ENCODE peak calls at places on chromosomes 7 and 10, in seven cellular contexts. One of them, this sample, is unnamed.

GRCh38 chr10:113958631-113959382 is 84.9 kb upstream of the ADRB1 start:
- DNase-seq in ovary: no peak
- DNase-seq in dorsolateral prefrontal cortex: peak; percentile 39
- DNase-seq in GM13976: peak; percentile 43
- DNase-seq in choroid plexus epithelial cell: peak; percentile 95
- DNase-seq in progenitor cell of endocrine pancreas: no peak
- DNase-seq in activated CD8-positive, alpha-beta T cell treated with anti-CD3 and anti-CD28 coated beads for 36 hours: peak; percentile 53
- DNase-seq in this sample: no peak

GRCh38 chr7:17661982-17662585 is 278.2 kb downstream of the SNX13 start:
- DNase-seq in ovary: no peak
- DNase-seq in activated CD8-positive, alpha-beta T cell treated with anti-CD3 and anti-CD28 coated beads for 36 hours: no peak
- DNase-seq in choroid plexus epithelial cell: peak; percentile 35
- DNase-seq in dorsolateral prefrontal cortex: no peak
- DNase-seq in progenitor cell of endocrine pancreas: no peak
- DNase-seq in GM13976: no peak
- DNase-seq in this sample: no peak

GRCh38 chr10:54797636-54798395 is 3.2 kb downstream of the PCDH15 start:
- DNase-seq in ovary: no peak
- DNase-seq in activated CD8-positive, alpha-beta T cell treated with anti-CD3 and anti-CD28 coated beads for 36 hours: no peak
- DNase-seq in GM13976: no peak
- DNase-seq in choroid plexus epithelial cell: peak; percentile 16
- DNase-seq in dorsolateral prefrontal cortex: no peak
- DNase-seq in progenitor cell of endocrine pancreas: no peak
- DNase-seq in this sample: no peak

GRCh38 chr7:51276967-51277366 is 39.6 kb downstream of the COBL start:
- DNase-seq in activated CD8-positive, alpha-beta T cell treated with anti-CD3 and anti-CD28 coated beads for 36 hours: no peak
- DNase-seq in choroid plexus epithelial cell: no peak
- DNase-seq in dorsolateral prefrontal cortex: no peak
- DNase-seq in progenitor cell of endocrine pancreas: no peak
- DNase-seq in GM13976: no peak
- DNase-seq in ovary: no peak
- DNase-seq in this sample: no peak

GRCh38 chr10:61765176-61766087 is 102.7 kb downstream of the CABCOCO1 start:
- DNase-seq in choroid plexus epithelial cell: no peak
- DNase-seq in activated CD8-positive, alpha-beta T cell treated with anti-CD3 and anti-CD28 coated beads for 36 hours: no peak
- DNase-seq in GM13976: no peak
- DNase-seq in progenitor cell of endocrine pancreas: no peak
- DNase-seq in ovary: no peak
- DNase-seq in dorsolateral prefrontal cortex: no peak
- DNase-seq in this sample: no peak

GRCh38 chr7:132249591-132249971 is 326.7 kb downstream of the PLXNA4 start:
- DNase-seq in ovary: no peak
- DNase-seq in activated CD8-positive, alpha-beta T cell treated with anti-CD3 and anti-CD28 coated beads for 36 hours: peak; percentile 2
- DNase-seq in dorsolateral prefrontal cortex: no peak
- DNase-seq in GM13976: no peak
- DNase-seq in choroid plexus epithelial cell: peak; percentile 18
- DNase-seq in progenitor cell of endocrine pancreas: no peak
- DNase-seq in this sample: no peak

GRCh38 chr7:47738563-47739166 is 156.8 kb upstream of the TNS3 start:
- DNase-seq in ovary: no peak
- DNase-seq in GM13976: peak; percentile 50
- DNase-seq in progenitor cell of endocrine pancreas: no peak
- DNase-seq in choroid plexus epithelial cell: no peak
- DNase-seq in dorsolateral prefrontal cortex: no peak
- DNase-seq in activated CD8-positive, alpha-beta T cell treated with anti-CD3 and anti-CD28 coated beads for 36 hours: no peak
- DNase-seq in this sample: no peak

GRCh38 chr7:91383186-91383585 is 119.0 kb downstream of the FZD1 start:
- DNase-seq in progenitor cell of endocrine pancreas: no peak
- DNase-seq in choroid plexus epithelial cell: peak; percentile 78
- DNase-seq in activated CD8-positive, alpha-beta T cell treated with anti-CD3 and anti-CD28 coated beads for 36 hours: no peak
- DNase-seq in GM13976: no peak
- DNase-seq in ovary: no peak
- DNase-seq in dorsolateral prefrontal cortex: no peak
- DNase-seq in this sample: no peak

GRCh38 chr10:10798543-10799192 is 219.0 kb upstream of the CELF2 start:
- DNase-seq in GM13976: no peak
- DNase-seq in choroid plexus epithelial cell: no peak
- DNase-seq in activated CD8-positive, alpha-beta T cell treated with anti-CD3 and anti-CD28 coated beads for 36 hours: no peak
- DNase-seq in progenitor cell of endocrine pancreas: no peak
- DNase-seq in dorsolateral prefrontal cortex: peak; percentile 20
- DNase-seq in ovary: peak; percentile 62
- DNase-seq in this sample: no peak

GRCh38 chr7:135672560-135673359 is 10.4 kb downstream of the STMP1 start:
- DNase-seq in dorsolateral prefrontal cortex: no peak
- DNase-seq in activated CD8-positive, alpha-beta T cell treated with anti-CD3 and anti-CD28 coated beads for 36 hours: peak; percentile 21
- DNase-seq in progenitor cell of endocrine pancreas: no peak
- DNase-seq in choroid plexus epithelial cell: peak; percentile 92
- DNase-seq in GM13976: peak; percentile 54
- DNase-seq in ovary: no peak
- DNase-seq in this sample: no peak

GRCh38 chr7:36794689-36795088 is 70.4 kb upstream of the AOAH start:
- DNase-seq in GM13976: no peak
- DNase-seq in activated CD8-positive, alpha-beta T cell treated with anti-CD3 and anti-CD28 coated beads for 36 hours: no peak
- DNase-seq in ovary: no peak
- DNase-seq in progenitor cell of endocrine pancreas: no peak
- DNase-seq in dorsolateral prefrontal cortex: no peak
- DNase-seq in choroid plexus epithelial cell: no peak
- DNase-seq in this sample: peak; percentile 33

GRCh38 chr10:70462349-70462984 is 16.1 kb upstream of the PALD1 start:
- DNase-seq in dorsolateral prefrontal cortex: peak; percentile 73
- DNase-seq in GM13976: no peak
- DNase-seq in choroid plexus epithelial cell: no peak
- DNase-seq in ovary: peak; percentile 67
- DNase-seq in activated CD8-positive, alpha-beta T cell treated with anti-CD3 and anti-CD28 coated beads for 36 hours: no peak
- DNase-seq in progenitor cell of endocrine pancreas: no peak
- DNase-seq in this sample: no peak

GRCh38 chr10:120969219-120969645 is 118.1 kb downstream of the WDR11 start:
- DNase-seq in progenitor cell of endocrine pancreas: no peak
- DNase-seq in dorsolateral prefrontal cortex: no peak
- DNase-seq in ovary: no peak
- DNase-seq in choroid plexus epithelial cell: peak; percentile 10
- DNase-seq in activated CD8-positive, alpha-beta T cell treated with anti-CD3 and anti-CD28 coated beads for 36 hours: no peak
- DNase-seq in GM13976: no peak
- DNase-seq in this sample: no peak

GRCh38 chr10:129971381-129972144 is 7.5 kb upstream of the EBF3 start:
- DNase-seq in progenitor cell of endocrine pancreas: peak; percentile 53
- DNase-seq in activated CD8-positive, alpha-beta T cell treated with anti-CD3 and anti-CD28 coated beads for 36 hours: peak; percentile 64
- DNase-seq in dorsolateral prefrontal cortex: no peak
- DNase-seq in GM13976: peak; percentile 87
- DNase-seq in ovary: no peak
- DNase-seq in choroid plexus epithelial cell: peak; percentile 56
- DNase-seq in this sample: peak; percentile 86

GRCh38 chr7:98703916-98704315 is 86.8 kb downstream of the NPTX2 start:
- DNase-seq in activated CD8-positive, alpha-beta T cell treated with anti-CD3 and anti-CD28 coated beads for 36 hours: no peak
- DNase-seq in choroid plexus epithelial cell: no peak
- DNase-seq in ovary: no peak
- DNase-seq in dorsolateral prefrontal cortex: no peak
- DNase-seq in GM13976: no peak
- DNase-seq in progenitor cell of endocrine pancreas: no peak
- DNase-seq in this sample: no peak

GRCh38 chr10:87842776-87843497 is 20.4 kb downstream of the KLLN start:
- DNase-seq in ovary: no peak
- DNase-seq in GM13976: no peak
- DNase-seq in dorsolateral prefrontal cortex: no peak
- DNase-seq in progenitor cell of endocrine pancreas: no peak
- DNase-seq in choroid plexus epithelial cell: peak; percentile 91
- DNase-seq in activated CD8-positive, alpha-beta T cell treated with anti-CD3 and anti-CD28 coated beads for 36 hours: no peak
- DNase-seq in this sample: no peak

GRCh38 chr7:130908345-130909160 is 174.5 kb upstream of the KLF14 start:
- DNase-seq in GM13976: no peak
- DNase-seq in choroid plexus epithelial cell: no peak
- DNase-seq in ovary: no peak
- DNase-seq in dorsolateral prefrontal cortex: no peak
- DNase-seq in activated CD8-positive, alpha-beta T cell treated with anti-CD3 and anti-CD28 coated beads for 36 hours: no peak
- DNase-seq in progenitor cell of endocrine pancreas: no peak
- DNase-seq in this sample: no peak

GRCh38 chr7:7521259-7521658 is 14.4 kb downstream of the COL28A1 start:
- DNase-seq in choroid plexus epithelial cell: no peak
- DNase-seq in dorsolateral prefrontal cortex: no peak
- DNase-seq in activated CD8-positive, alpha-beta T cell treated with anti-CD3 and anti-CD28 coated beads for 36 hours: peak; percentile 15
- DNase-seq in progenitor cell of endocrine pancreas: no peak
- DNase-seq in GM13976: no peak
- DNase-seq in ovary: no peak
- DNase-seq in this sample: no peak

GRCh38 chr10:30587522-30588031 is 42.0 kb downstream of the LYZL2 start:
- DNase-seq in ovary: no peak
- DNase-seq in GM13976: peak; percentile 69
- DNase-seq in progenitor cell of endocrine pancreas: no peak
- DNase-seq in activated CD8-positive, alpha-beta T cell treated with anti-CD3 and anti-CD28 coated beads for 36 hours: no peak
- DNase-seq in dorsolateral prefrontal cortex: no peak
- DNase-seq in choroid plexus epithelial cell: no peak
- DNase-seq in this sample: no peak

GRCh38 chr7:130384371-130384801 is 4.1 kb downstream of the CPA1 start:
- DNase-seq in dorsolateral prefrontal cortex: no peak
- DNase-seq in activated CD8-positive, alpha-beta T cell treated with anti-CD3 and anti-CD28 coated beads for 36 hours: no peak
- DNase-seq in progenitor cell of endocrine pancreas: no peak
- DNase-seq in GM13976: no peak
- DNase-seq in choroid plexus epithelial cell: no peak
- DNase-seq in ovary: no peak
- DNase-seq in this sample: no peak

GRCh38 chr10:129962092-129962494 is 2.0 kb downstream of the EBF3 start:
- DNase-seq in choroid plexus epithelial cell: peak; percentile 35
- DNase-seq in ovary: no peak
- DNase-seq in progenitor cell of endocrine pancreas: no peak
- DNase-seq in GM13976: no peak
- DNase-seq in dorsolateral prefrontal cortex: no peak
- DNase-seq in activated CD8-positive, alpha-beta T cell treated with anti-CD3 and anti-CD28 coated beads for 36 hours: no peak
- DNase-seq in this sample: no peak

GRCh38 chr10:77185696-77186095 is 451.9 kb downstream of the KCNMA1 start:
- DNase-seq in ovary: no peak
- DNase-seq in dorsolateral prefrontal cortex: no peak
- DNase-seq in progenitor cell of endocrine pancreas: no peak
- DNase-seq in GM13976: no peak
- DNase-seq in activated CD8-positive, alpha-beta T cell treated with anti-CD3 and anti-CD28 coated beads for 36 hours: no peak
- DNase-seq in choroid plexus epithelial cell: no peak
- DNase-seq in this sample: no peak
- TF ChIP-seq CTCF in ovary: no peak
- TF ChIP-seq CTCF in dorsolateral prefrontal cortex: no peak
- TF ChIP-seq CTCF in progenitor cell of endocrine pancreas: no peak
- TF ChIP-seq CTCF in GM13976: no peak
- TF ChIP-seq CTCF in activated CD8-positive, alpha-beta T cell treated with anti-CD3 and anti-CD28 coated beads for 36 hours: no peak
- TF ChIP-seq CTCF in choroid plexus epithelial cell: peak; percentile 29
- TF ChIP-seq CTCF in this sample: no peak

DNA sequence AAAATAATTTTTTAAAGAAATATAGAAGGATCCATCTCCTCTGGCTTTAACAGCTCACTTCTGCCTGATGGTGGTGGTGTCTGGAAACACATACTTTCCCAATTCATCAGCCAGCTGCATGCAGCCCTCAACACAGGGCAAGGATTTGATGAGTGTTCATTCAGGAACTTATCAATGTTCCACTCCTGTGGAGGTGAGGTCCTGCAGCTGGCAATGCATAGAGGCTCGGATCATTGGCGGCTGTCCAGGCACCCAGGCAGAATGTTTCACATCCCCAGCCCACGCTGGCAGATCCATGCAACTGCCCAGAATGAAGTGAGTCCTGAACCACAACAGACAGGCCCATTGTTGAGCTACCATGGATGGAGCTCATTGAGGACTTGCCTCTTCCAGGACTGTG is 55.2 kb upstream of the KCNMA1 start:
- DNase-seq in progenitor cell of endocrine pancreas: no peak
- DNase-seq in ovary: no peak
- DNase-seq in activated CD8-positive, alpha-beta T cell treated with anti-CD3 and anti-CD28 coated beads for 36 hours: no peak
- DNase-seq in dorsolateral prefrontal cortex: no peak
- DNase-seq in choroid plexus epithelial cell: peak; percentile 36
- DNase-seq in GM13976: no peak
- DNase-seq in this sample: no peak
- TF ChIP-seq CTCF in progenitor cell of endocrine pancreas: no peak
- TF ChIP-seq CTCF in ovary: no peak
- TF ChIP-seq CTCF in activated CD8-positive, alpha-beta T cell treated with anti-CD3 and anti-CD28 coated beads for 36 hours: no peak
- TF ChIP-seq CTCF in dorsolateral prefrontal cortex: no peak
- TF ChIP-seq CTCF in choroid plexus epithelial cell: peak; percentile 28
- TF ChIP-seq CTCF in GM13976: no peak
- TF ChIP-seq CTCF in this sample: no peak

GRCh38 chr7:66642186-66642585 is 13.5 kb downstream of the KCTD7 start:
- DNase-seq in progenitor cell of endocrine pancreas: no peak
- DNase-seq in GM13976: no peak
- DNase-seq in choroid plexus epithelial cell: no peak
- DNase-seq in activated CD8-positive, alpha-beta T cell treated with anti-CD3 and anti-CD28 coated beads for 36 hours: no peak
- DNase-seq in ovary: no peak
- DNase-seq in dorsolateral prefrontal cortex: no peak
- DNase-seq in this sample: no peak
- TF ChIP-seq CTCF in progenitor cell of endocrine pancreas: no peak
- TF ChIP-seq CTCF in GM13976: no peak
- TF ChIP-seq CTCF in choroid plexus epithelial cell: no peak
- TF ChIP-seq CTCF in activated CD8-positive, alpha-beta T cell treated with anti-CD3 and anti-CD28 coated beads for 36 hours: no peak
- TF ChIP-seq CTCF in ovary: no peak
- TF ChIP-seq CTCF in dorsolateral prefrontal cortex: no peak
- TF ChIP-seq CTCF in this sample: no peak

DNA sequence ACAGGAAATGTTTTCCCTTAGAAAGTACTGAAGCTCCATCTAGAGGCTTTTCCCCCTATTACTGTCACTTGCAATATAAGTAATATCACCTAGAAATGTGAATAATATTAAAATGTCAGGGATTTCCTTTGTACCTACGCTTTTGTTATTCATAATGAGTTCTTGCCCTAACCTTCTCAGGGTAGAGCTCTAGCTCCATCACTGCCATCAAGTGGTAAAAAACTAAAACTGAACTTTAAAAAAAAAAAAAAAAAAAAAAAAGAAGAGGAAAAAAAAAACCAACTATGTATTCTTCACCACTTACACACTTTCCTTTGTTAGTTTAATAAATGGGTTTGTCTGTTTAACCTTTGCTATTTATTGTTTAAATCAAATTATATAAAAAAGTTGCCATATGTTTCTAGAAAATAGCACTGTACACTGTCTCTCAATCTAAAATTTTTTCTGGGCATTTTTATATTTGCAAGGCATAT is 49.9 kb downstream of the DNAJC1 start:
- DNase-seq in progenitor cell of endocrine pancreas: no peak
- DNase-seq in ovary: no peak
- DNase-seq in choroid plexus epithelial cell: peak; percentile 72
- DNase-seq in GM13976: peak; percentile 50
- DNase-seq in dorsolateral prefrontal cortex: no peak
- DNase-seq in activated CD8-positive, alpha-beta T cell treated with anti-CD3 and anti-CD28 coated beads for 36 hours: no peak
- DNase-seq in this sample: no peak
- TF ChIP-seq CTCF in progenitor cell of endocrine pancreas: peak; percentile 56
- TF ChIP-seq CTCF in ovary: no peak
- TF ChIP-seq CTCF in choroid plexus epithelial cell: peak; percentile 58
- TF ChIP-seq CTCF in GM13976: peak; percentile 22
- TF ChIP-seq CTCF in dorsolateral prefrontal cortex: peak; percentile 41
- TF ChIP-seq CTCF in activated CD8-positive, alpha-beta T cell treated with anti-CD3 and anti-CD28 coated beads for 36 hours: peak; percentile 67
- TF ChIP-seq CTCF in this sample: no peak